ENCODE peak calls at places on chromosomes 13 and 19, in seven cellular contexts. X is Right ventricle myocardium superior; S is COR-L47; I is EL; N is fibroblast of pulmonary artery; C is amniotic stem cell; K is stimulated activated CD4-positive, alpha-beta T cell treated with anti-CD3 and anti-CD28 coated beads, Interleukin-4, amount 100 ng/mL, for 24 hours. U is an unnamed sample.

GRCh38 chr19:18894254-18895037 is 1.5 kb downstream of the CERS1 start:
- DNase-seq in X (peak), S (peak), I (no peak), N (peak), C (no peak), K (no peak), U (peak)

GRCh38 chr19:2627319-2627829 is 75.1 kb downstream of the GNG7 start:
- DNase-seq in X (peak), S (peak), I (peak), N (peak), C (peak), K (peak), U (peak)

GRCh38 chr13:53473397-53473796 is 444.8 kb downstream of the OLFM4 start:
- DNase-seq in X (no peak), S (no peak), I (no peak), N (no peak), C (no peak), K (no peak), U (no peak)

GRCh38 chr13:99733346-99733745 is 232.1 kb downstream of the TM9SF2 start:
- DNase-seq in X (no peak), S (no peak), I (no peak), N (no peak), C (no peak), K (no peak), U (no peak)

GRCh38 chr19:3618144-3618810 is 8.3 kb downstream of the CACTIN start:
- DNase-seq in X (peak), S (no peak), I (peak), N (peak), C (no peak), K (peak), U (peak)

GRCh38 chr19:29942404-29943261 is 594 bp downstream of the URI1 start:
- DNase-seq in X (peak), S (peak), I (peak), N (no peak), C (peak), K (peak), U (peak)

GRCh38 chr13:20258208-20258962 is 26.3 kb upstream of the GJB6 start:
- DNase-seq in X (no peak), S (peak), I (no peak), N (no peak), C (no peak), K (no peak), U (no peak)

GRCh38 chr19:35901055-35901644 is 810 bp upstream of the NFKBID start:
- DNase-seq in X (no peak), S (no peak), I (peak), N (peak), C (peak), K (no peak), U (no peak)

GRCh38 chr13:42113478-42113877 is 65.0 kb downstream of the DGKH start:
- DNase-seq in X (no peak), S (no peak), I (no peak), N (no peak), C (no peak), K (no peak), U (no peak)

GRCh38 chr13:26280295-26280694 is 26.4 kb downstream of the CDK8 start:
- DNase-seq in X (no peak), S (no peak), I (peak), N (peak), C (no peak), K (no peak), U (no peak)

U was measured in posterior vena cava.